ENCODE peak calls at places on chromosomes 7 and 10, in nine cellular contexts. C, A, Z, X, S, W, V, R and I are unnamed samples.

GRCh38 chr7:77348371-77348813 is 67.8 kb downstream of the GSAP start:
- DNase-seq in C (no peak), A (peak; percentile 40), Z (no peak), X (peak; percentile 22), S (peak; percentile 93), W (peak; percentile 42), V (no peak), R (no peak), I (no peak)

GRCh38 chr7:70218006-70218405 is 619.7 kb downstream of the AUTS2 start:
- DNase-seq in C (no peak), A (no peak), Z (no peak), X (no peak), S (no peak), W (no peak), V (no peak), R (no peak), I (no peak)

GRCh38 chr10:16986406-16987128 is 143.0 kb downstream of the CUBN start:
- DNase-seq in C (no peak), A (no peak), Z (peak; percentile 16), X (no peak), S (peak; percentile 63), W (no peak), V (peak; percentile 90), R (no peak), I (no peak)

GRCh38 chr7:23385120-23385519 is 85.2 kb downstream of the IGF2BP3 start:
- DNase-seq in C (no peak), A (no peak), Z (no peak), X (no peak), S (no peak), W (no peak), V (no peak), R (no peak), I (no peak)

GRCh38 chr10:61791216-61791615 is 110.3 kb upstream of the ARID5B start:
- DNase-seq in C (no peak), A (no peak), Z (peak; percentile 9), X (peak; percentile 14), S (peak; percentile 42), W (no peak), V (no peak), R (no peak), I (no peak)

GRCh38 chr7:44548893-44549292 is 7.8 kb upstream of the NPC1L1 start:
- DNase-seq in C (no peak), A (no peak), Z (no peak), X (no peak), S (no peak), W (no peak), V (no peak), R (no peak), I (no peak)

GRCh38 chr7:16764942-16765341 is 11.4 kb downstream of the TSPAN13 start:
- DNase-seq in C (no peak), A (no peak), Z (no peak), X (no peak), S (no peak), W (no peak), V (no peak), R (no peak), I (no peak)

GRCh38 chr10:124180947-124181549 is 87.7 kb upstream of the CHST15 start:
- DNase-seq in C (no peak), A (no peak), Z (no peak), X (no peak), S (peak; percentile 3), W (no peak), V (no peak), R (no peak), I (no peak)

GRCh38 chr10:60955957-60956425 is 12.0 kb upstream of the RHOBTB1 start:
- DNase-seq in C (no peak), A (no peak), Z (peak; percentile 81), X (no peak), S (peak; percentile 41), W (no peak), V (no peak), R (no peak), I (no peak)

GRCh38 chr7:94270772-94271171 is 123.9 kb upstream of the COL1A2 start:
- DNase-seq in C (no peak), A (no peak), Z (no peak), X (no peak), S (no peak), W (no peak), V (no peak), R (no peak), I (no peak)

GRCh38 chr10:22722770-22723169 is 8.4 kb upstream of the PIP4K2A start:
- DNase-seq in C (no peak), A (no peak), Z (no peak), X (no peak), S (no peak), W (no peak), V (no peak), R (no peak), I (no peak)